ENCODE peak calls at places on chromosome 15, in four cellular contexts. G is NCI-H1417, E is GM23338, L is spleen. B is an unnamed sample.

GRCh38 chr15:74394090-74394846 is 26.8 kb upstream of the CYP11A1 start:
- DNase-seq in L (no peak), G (no peak), E (no peak), B (no peak)

GRCh38 chr15:51926808-51927207 is 44.8 kb downstream of the LEO1 start:
- DNase-seq in G (no peak), L (no peak), E (no peak), B (no peak)

GRCh38 chr15:58369261-58369699 is 62.5 kb upstream of the LIPC start:
- DNase-seq in L (no peak), G (no peak), E (no peak), B (no peak)

GRCh38 chr15:71279757-71280141 is 164.5 kb downstream of the THSD4 start:
- DNase-seq in L (no peak), E (no peak), G (no peak), B (no peak)

GRCh38 chr15:40782609-40783227 is 12.9 kb downstream of the C15orf62 start:
- DNase-seq in G (peak; percentile 80), E (peak; percentile 81), L (peak; percentile 94), B (peak; percentile 68)

GRCh38 chr15:100114100-100114499 is 227.7 kb downstream of the ADAMTS17 start:
- DNase-seq in G (no peak), E (no peak), L (peak; percentile 35), B (no peak)

GRCh38 chr15:100349321-100349695 is 7.5 kb upstream of the ADAMTS17 start:
- DNase-seq in E (peak; percentile 32), L (no peak), G (no peak), B (no peak)

GRCh38 chr15:68729789-68730201 is 90.9 kb downstream of the ANP32A start:
- DNase-seq in E (no peak), G (no peak), L (no peak), B (no peak)

GRCh38 chr15:40441736-40442531 is 1.2 kb downstream of the BAHD1 start:
- DNase-seq in L (peak; percentile 88), E (peak; percentile 43), G (peak; percentile 41), B (no peak)

GRCh38 chr15:79595995-79596622 is 164.0 kb downstream of the MINAR1 start:
- DNase-seq in E (peak; percentile 98), G (peak; percentile 98), L (peak; percentile 74), B (peak; percentile 95)

GRCh38 chr15:58666957-58667356 is 82.5 kb downstream of the ADAM10 start:
- DNase-seq in E (peak; percentile 48), L (no peak), G (no peak), B (no peak)

GRCh38 chr15:61748529-61748928 is 311.7 kb downstream of the VPS13C start:
- DNase-seq in E (no peak), L (no peak), G (no peak), B (no peak)

GRCh38 chr15:49637857-49638256 is 17.0 kb downstream of the DTWD1 start:
- DNase-seq in G (no peak), E (peak; percentile 28), L (no peak), B (no peak)

GRCh38 chr15:81939604-81940440 is 106.0 kb downstream of the MEX3B start:
- DNase-seq in L (no peak), E (peak; percentile 69), G (peak; percentile 16), B (peak; percentile 62)

GRCh38 chr15:70569718-70570231 is 193.6 kb downstream of the UACA start:
- DNase-seq in E (no peak), L (no peak), G (no peak), B (no peak)

GRCh38 chr15:71042356-71042922 is 72.8 kb upstream of the THSD4 start:
- DNase-seq in L (no peak), G (no peak), E (no peak), B (no peak)

GRCh38 chr15:40155270-40155910 is 5.5 kb upstream of the BUB1B start:
- DNase-seq in E (peak; percentile 91), L (no peak), G (peak; percentile 90), B (peak; percentile 77)

GRCh38 chr15:28960979-28961378 is 75.2 kb downstream of the APBA2 start:
- DNase-seq in E (no peak), G (no peak), L (peak; percentile 3), B (no peak)

GRCh38 chr15:50055333-50056278 is 63.4 kb downstream of the ATP8B4 start:
- DNase-seq in G (no peak), L (no peak), E (no peak), B (no peak)

GRCh38 chr15:92048739-92049138 is 195.2 kb downstream of the SLCO3A1 start:
- DNase-seq in L (no peak), E (no peak), G (no peak), B (no peak)

GRCh38 chr15:70788114-70789049 is 25.0 kb upstream of the UACA start:
- DNase-seq in G (peak; percentile 38), L (no peak), E (no peak), B (no peak)

GRCh38 chr15:99442268-99442897 is 123.4 kb upstream of the MEF2A start:
- DNase-seq in L (no peak), E (no peak), G (no peak), B (no peak)

GRCh38 chr15:47196057-47196456 is 521.2 kb upstream of the SEMA6D start:
- DNase-seq in L (peak; percentile 82), G (peak; percentile 94), E (peak; percentile 90), B (peak; percentile 63)

GRCh38 chr15:54528021-54528420 is 549.8 kb downstream of the UNC13C start:
- DNase-seq in L (no peak), E (no peak), G (no peak), B (no peak)

GRCh38 chr15:91348812-91349500 is 248.9 kb downstream of the SV2B start:
- DNase-seq in G (no peak), L (no peak), E (no peak), B (no peak)

GRCh38 chr15:57028176-57028575 is 109.7 kb downstream of the TCF12 start:
- DNase-seq in E (no peak), G (no peak), L (no peak), B (no peak)

GRCh38 chr15:40100947-40101905 is 7.5 kb downstream of the BMF start:
- DNase-seq in L (peak; percentile 35), E (no peak), G (no peak), B (no peak)

GRCh38 chr15:40388941-40389823 is 6.7 kb downstream of the KNSTRN start:
- DNase-seq in G (no peak), L (peak; percentile 71), E (no peak), B (no peak)

GRCh38 chr15:90883971-90884718 is at the start of gene FES:
- DNase-seq in L (peak; percentile 96), E (peak; percentile 79), G (no peak), B (peak; percentile 81)